ENCODE peak calls at places on chromosomes 5 and 9, in seven cellular contexts. One of them, this sample, is unnamed.

GRCh38 chr5:128158342-128158741 is 74.8 kb downstream of the SLC12A2 start:
- DNase-seq in PC-9: no peak
- DNase-seq in mucosa of descending colon: no peak
- DNase-seq in mammary epithelial cell: no peak
- DNase-seq in CD4-positive, alpha-beta T cell: no peak
- DNase-seq in hepatocyte: no peak
- DNase-seq in prostate gland: no peak
- DNase-seq in this sample: no peak

GRCh38 chr5:1277331-1277730 is 17.5 kb downstream of the TERT start:
- DNase-seq in CD4-positive, alpha-beta T cell: no peak
- DNase-seq in mucosa of descending colon: peak
- DNase-seq in mammary epithelial cell: no peak
- DNase-seq in hepatocyte: no peak
- DNase-seq in prostate gland: no peak
- DNase-seq in PC-9: no peak
- DNase-seq in this sample: no peak

GRCh38 chr9:105994970-105995369 is 300.6 kb downstream of the TMEM38B start:
- DNase-seq in mucosa of descending colon: no peak
- DNase-seq in hepatocyte: peak
- DNase-seq in mammary epithelial cell: peak
- DNase-seq in prostate gland: no peak
- DNase-seq in CD4-positive, alpha-beta T cell: no peak
- DNase-seq in PC-9: no peak
- DNase-seq in this sample: peak

GRCh38 chr9:83066771-83067170 is 3.8 kb upstream of the RASEF start:
- DNase-seq in mucosa of descending colon: no peak
- DNase-seq in prostate gland: no peak
- DNase-seq in hepatocyte: peak
- DNase-seq in CD4-positive, alpha-beta T cell: no peak
- DNase-seq in mammary epithelial cell: peak
- DNase-seq in PC-9: no peak
- DNase-seq in this sample: peak

GRCh38 chr5:73233461-73234151 is 60.6 kb downstream of the TMEM174 start:
- DNase-seq in PC-9: no peak
- DNase-seq in hepatocyte: peak
- DNase-seq in mucosa of descending colon: no peak
- DNase-seq in mammary epithelial cell: no peak
- DNase-seq in CD4-positive, alpha-beta T cell: no peak
- DNase-seq in prostate gland: no peak
- DNase-seq in this sample: no peak

GRCh38 chr5:172383231-172383802 is 71.0 kb downstream of the SH3PXD2B start:
- DNase-seq in PC-9: peak
- DNase-seq in mucosa of descending colon: no peak
- DNase-seq in mammary epithelial cell: peak
- DNase-seq in prostate gland: peak
- DNase-seq in CD4-positive, alpha-beta T cell: no peak
- DNase-seq in hepatocyte: peak
- DNase-seq in this sample: peak

GRCh38 chr5:141637693-141638419 is 1.1 kb downstream of the RELL2 start:
- DNase-seq in hepatocyte: peak
- DNase-seq in prostate gland: peak
- DNase-seq in PC-9: peak
- DNase-seq in mammary epithelial cell: no peak
- DNase-seq in CD4-positive, alpha-beta T cell: peak
- DNase-seq in mucosa of descending colon: peak
- DNase-seq in this sample: peak

GRCh38 chr5:29897916-29898315 is 1295.6 kb upstream of the CDH6 start:
- DNase-seq in mammary epithelial cell: no peak
- DNase-seq in hepatocyte: no peak
- DNase-seq in PC-9: no peak
- DNase-seq in mucosa of descending colon: no peak
- DNase-seq in CD4-positive, alpha-beta T cell: no peak
- DNase-seq in prostate gland: no peak
- DNase-seq in this sample: no peak

GRCh38 chr5:93192107-93192506 is 388.9 kb downstream of the NR2F1-AS1 start:
- DNase-seq in prostate gland: no peak
- DNase-seq in mucosa of descending colon: no peak
- DNase-seq in mammary epithelial cell: peak
- DNase-seq in CD4-positive, alpha-beta T cell: no peak
- DNase-seq in PC-9: no peak
- DNase-seq in hepatocyte: no peak
- DNase-seq in this sample: peak

GRCh38 chr9:113589890-113590289 is 126.4 kb downstream of the RGS3 start:
- DNase-seq in mucosa of descending colon: no peak
- DNase-seq in prostate gland: no peak
- DNase-seq in hepatocyte: peak
- DNase-seq in PC-9: no peak
- DNase-seq in mammary epithelial cell: no peak
- DNase-seq in CD4-positive, alpha-beta T cell: no peak
- DNase-seq in this sample: no peak

GRCh38 chr5:43121565-43122484 is 1.1 kb downstream of the ZNF131 start:
- DNase-seq in CD4-positive, alpha-beta T cell: no peak
- DNase-seq in prostate gland: peak
- DNase-seq in mucosa of descending colon: no peak
- DNase-seq in hepatocyte: peak
- DNase-seq in mammary epithelial cell: peak
- DNase-seq in PC-9: no peak
- DNase-seq in this sample: peak

GRCh38 chr5:40873481-40873880 is 32.3 kb downstream of the CARD6 start:
- DNase-seq in mucosa of descending colon: no peak
- DNase-seq in prostate gland: no peak
- DNase-seq in hepatocyte: no peak
- DNase-seq in CD4-positive, alpha-beta T cell: no peak
- DNase-seq in PC-9: no peak
- DNase-seq in mammary epithelial cell: no peak
- DNase-seq in this sample: no peak

GRCh38 chr5:156386976-156387375 is 60.0 kb downstream of the SGCD start:
- DNase-seq in prostate gland: no peak
- DNase-seq in hepatocyte: no peak
- DNase-seq in mammary epithelial cell: no peak
- DNase-seq in PC-9: no peak
- DNase-seq in CD4-positive, alpha-beta T cell: no peak
- DNase-seq in mucosa of descending colon: no peak
- DNase-seq in this sample: no peak

GRCh38 chr5:141121563-141121962 is at the start of gene PCDHB4:
- DNase-seq in mammary epithelial cell: peak
- DNase-seq in mucosa of descending colon: no peak
- DNase-seq in prostate gland: no peak
- DNase-seq in hepatocyte: no peak
- DNase-seq in PC-9: no peak
- DNase-seq in CD4-positive, alpha-beta T cell: no peak
- DNase-seq in this sample: no peak

GRCh38 chr5:1316941-1317340 is 22.1 kb upstream of the TERT start:
- DNase-seq in mucosa of descending colon: no peak
- DNase-seq in hepatocyte: no peak
- DNase-seq in PC-9: no peak
- DNase-seq in CD4-positive, alpha-beta T cell: no peak
- DNase-seq in prostate gland: no peak
- DNase-seq in mammary epithelial cell: no peak
- DNase-seq in this sample: no peak

GRCh38 chr9:110106698-110107097 is 101.3 kb downstream of the C9orf152 start:
- DNase-seq in prostate gland: no peak
- DNase-seq in hepatocyte: no peak
- DNase-seq in mammary epithelial cell: no peak
- DNase-seq in mucosa of descending colon: no peak
- DNase-seq in PC-9: no peak
- DNase-seq in CD4-positive, alpha-beta T cell: no peak
- DNase-seq in this sample: no peak

GRCh38 chr5:35922468-35922867 is 16.0 kb downstream of the CAPSL start:
- DNase-seq in CD4-positive, alpha-beta T cell: no peak
- DNase-seq in PC-9: no peak
- DNase-seq in mucosa of descending colon: no peak
- DNase-seq in mammary epithelial cell: no peak
- DNase-seq in hepatocyte: no peak
- DNase-seq in prostate gland: no peak
- DNase-seq in this sample: no peak

GRCh38 chr5:35920890-35921289 is 17.5 kb downstream of the CAPSL start:
- DNase-seq in hepatocyte: peak
- DNase-seq in prostate gland: no peak
- DNase-seq in mucosa of descending colon: no peak
- DNase-seq in CD4-positive, alpha-beta T cell: no peak
- DNase-seq in PC-9: no peak
- DNase-seq in mammary epithelial cell: no peak
- DNase-seq in this sample: no peak

GRCh38 chr5:35924122-35924949 is 14.1 kb downstream of the CAPSL start:
- DNase-seq in PC-9: no peak
- DNase-seq in prostate gland: no peak
- DNase-seq in mammary epithelial cell: peak
- DNase-seq in hepatocyte: no peak
- DNase-seq in mucosa of descending colon: no peak
- DNase-seq in CD4-positive, alpha-beta T cell: no peak
- DNase-seq in this sample: peak

GRCh38 chr5:35919191-35919590 is 19.2 kb downstream of the CAPSL start:
- DNase-seq in prostate gland: no peak
- DNase-seq in CD4-positive, alpha-beta T cell: no peak
- DNase-seq in mammary epithelial cell: peak
- DNase-seq in PC-9: peak
- DNase-seq in mucosa of descending colon: no peak
- DNase-seq in hepatocyte: peak
- DNase-seq in this sample: peak

DNA sequence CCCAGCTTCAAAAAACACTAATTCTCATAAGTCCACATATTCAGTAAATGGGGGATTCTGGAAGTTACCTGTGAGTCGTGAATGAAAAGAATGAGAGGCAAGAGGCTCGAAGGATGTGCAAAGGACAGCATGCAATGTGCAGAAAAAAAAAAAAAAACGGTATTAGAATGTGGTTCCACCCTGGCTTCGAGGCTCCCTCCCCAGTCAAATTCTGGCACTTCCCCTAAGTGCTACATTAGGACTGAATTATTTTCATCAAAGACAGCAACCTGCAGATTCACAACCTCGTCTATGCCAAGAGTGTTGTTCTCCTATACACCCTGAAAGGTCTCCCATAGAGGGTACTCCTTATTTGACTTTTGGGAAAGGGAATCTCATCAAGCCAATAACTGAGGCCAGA is 16.5 kb downstream of the CAPSL start:
- DNase-seq in CD4-positive, alpha-beta T cell: no peak
- DNase-seq in mammary epithelial cell: no peak
- DNase-seq in PC-9: no peak
- DNase-seq in hepatocyte: no peak
- DNase-seq in mucosa of descending colon: no peak
- DNase-seq in prostate gland: no peak
- DNase-seq in this sample: no peak
- TF ChIP-seq CTCF in CD4-positive, alpha-beta T cell: no peak
- TF ChIP-seq CTCF in mammary epithelial cell: no peak
- TF ChIP-seq CTCF in PC-9: no peak
- TF ChIP-seq CTCF in hepatocyte: no peak
- TF ChIP-seq CTCF in mucosa of descending colon: no peak
- TF ChIP-seq CTCF in prostate gland: no peak
- TF ChIP-seq CTCF in this sample: no peak

GRCh38 chr5:142797420-142797819 is 27.2 kb downstream of the ARHGAP26 start:
- DNase-seq in mucosa of descending colon: no peak
- DNase-seq in mammary epithelial cell: no peak
- DNase-seq in CD4-positive, alpha-beta T cell: no peak
- DNase-seq in prostate gland: no peak
- DNase-seq in PC-9: no peak
- DNase-seq in hepatocyte: no peak
- DNase-seq in this sample: no peak
- TF ChIP-seq CTCF in mucosa of descending colon: no peak
- TF ChIP-seq CTCF in mammary epithelial cell: no peak
- TF ChIP-seq CTCF in CD4-positive, alpha-beta T cell: no peak
- TF ChIP-seq CTCF in prostate gland: no peak
- TF ChIP-seq CTCF in PC-9: no peak
- TF ChIP-seq CTCF in hepatocyte: no peak
- TF ChIP-seq CTCF in this sample: no peak

DNA sequence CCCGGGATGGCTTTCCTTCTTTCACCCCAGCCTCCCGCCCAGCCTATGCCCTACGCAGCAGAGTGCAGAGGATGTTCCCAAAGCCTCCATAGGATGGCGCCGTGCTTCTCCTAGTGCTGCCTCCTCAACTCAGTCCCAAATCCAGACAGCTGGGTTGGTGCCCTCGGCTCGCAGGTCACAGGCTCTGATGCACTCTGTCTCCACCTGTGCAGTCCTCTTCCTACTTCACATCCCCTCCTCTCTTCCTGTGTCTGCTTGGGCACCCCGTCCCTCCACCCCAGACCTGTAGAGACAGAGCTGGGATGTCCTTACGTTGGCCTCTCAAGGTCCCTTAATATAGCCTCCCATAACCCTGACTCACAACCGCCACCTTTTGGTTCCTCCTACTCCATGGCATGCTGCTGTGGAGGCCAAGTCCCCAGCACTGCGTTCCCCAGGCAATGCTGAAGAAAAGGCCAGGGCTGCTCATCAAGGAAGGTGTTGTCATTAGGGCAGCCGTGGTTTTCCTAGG is 314.4 kb downstream of the GADD45G start:
- DNase-seq in mammary epithelial cell: no peak
- DNase-seq in CD4-positive, alpha-beta T cell: no peak
- DNase-seq in hepatocyte: peak
- DNase-seq in PC-9: no peak
- DNase-seq in prostate gland: no peak
- DNase-seq in mucosa of descending colon: no peak
- DNase-seq in this sample: no peak
- TF ChIP-seq CTCF in mammary epithelial cell: peak
- TF ChIP-seq CTCF in CD4-positive, alpha-beta T cell: no peak
- TF ChIP-seq CTCF in hepatocyte: peak
- TF ChIP-seq CTCF in PC-9: no peak
- TF ChIP-seq CTCF in prostate gland: peak
- TF ChIP-seq CTCF in mucosa of descending colon: peak
- TF ChIP-seq CTCF in this sample: no peak

GRCh38 chr9:78782234-78782633 is 485.3 kb downstream of the PSAT1 start:
- DNase-seq in PC-9: no peak
- DNase-seq in hepatocyte: no peak
- DNase-seq in prostate gland: no peak
- DNase-seq in mucosa of descending colon: no peak
- DNase-seq in CD4-positive, alpha-beta T cell: no peak
- DNase-seq in mammary epithelial cell: no peak
- DNase-seq in this sample: no peak

GRCh38 chr9:78781681-78782080 is 484.8 kb downstream of the PSAT1 start:
- DNase-seq in PC-9: no peak
- DNase-seq in mucosa of descending colon: no peak
- DNase-seq in mammary epithelial cell: peak
- DNase-seq in prostate gland: no peak
- DNase-seq in CD4-positive, alpha-beta T cell: no peak
- DNase-seq in hepatocyte: no peak
- DNase-seq in this sample: peak

GRCh38 chr9:78782858-78783257 is 485.9 kb downstream of the PSAT1 start:
- DNase-seq in mucosa of descending colon: no peak
- DNase-seq in mammary epithelial cell: no peak
- DNase-seq in CD4-positive, alpha-beta T cell: no peak
- DNase-seq in prostate gland: no peak
- DNase-seq in hepatocyte: no peak
- DNase-seq in PC-9: no peak
- DNase-seq in this sample: no peak

GRCh38 chr9:78786794-78787193 is 489.9 kb downstream of the PSAT1 start:
- DNase-seq in PC-9: no peak
- DNase-seq in prostate gland: no peak
- DNase-seq in mucosa of descending colon: no peak
- DNase-seq in CD4-positive, alpha-beta T cell: no peak
- DNase-seq in hepatocyte: peak
- DNase-seq in mammary epithelial cell: peak
- DNase-seq in this sample: no peak

DNA sequence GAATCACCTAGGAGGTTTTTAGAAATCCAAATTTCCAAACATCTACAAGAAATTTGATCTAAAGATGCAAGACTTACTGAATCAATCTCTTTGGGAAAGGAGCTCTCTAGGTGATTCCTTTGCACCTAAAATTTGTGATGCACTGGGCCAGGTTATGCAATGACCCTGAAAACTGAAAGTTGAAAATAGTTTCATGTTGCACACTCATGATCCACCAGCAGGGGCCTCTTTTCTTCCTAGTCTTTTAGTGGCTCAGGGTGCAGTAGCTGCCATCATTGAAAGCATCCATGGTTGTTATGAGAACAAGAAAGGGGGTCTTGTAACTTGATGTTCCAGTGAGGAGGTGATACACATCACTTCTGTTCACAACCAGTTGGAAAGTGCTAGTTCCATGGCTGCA is 486.8 kb downstream of the PSAT1 start:
- DNase-seq in hepatocyte: no peak
- DNase-seq in prostate gland: no peak
- DNase-seq in CD4-positive, alpha-beta T cell: no peak
- DNase-seq in mammary epithelial cell: no peak
- DNase-seq in PC-9: no peak
- DNase-seq in mucosa of descending colon: no peak
- DNase-seq in this sample: no peak
- TF ChIP-seq CTCF in hepatocyte: no peak
- TF ChIP-seq CTCF in prostate gland: no peak
- TF ChIP-seq CTCF in CD4-positive, alpha-beta T cell: no peak
- TF ChIP-seq CTCF in mammary epithelial cell: peak
- TF ChIP-seq CTCF in PC-9: no peak
- TF ChIP-seq CTCF in mucosa of descending colon: no peak
- TF ChIP-seq CTCF in this sample: no peak

This sample was measured in RWPE1.